ENCODE peak calls at places on chromosomes 11 and 22, in four cellular contexts. Z, V, S and C are unnamed samples.

GRCh38 chr11:114610984-114611944 is 15.7 kb upstream of the NXPE4 start:
- DNase-seq in V (no peak), Z (no peak), S (no peak), C (no peak)

GRCh38 chr22:40714514-40714966 is 35.3 kb downstream of the MCHR1 start:
- DNase-seq in Z (peak), S (no peak), V (peak), C (no peak)

GRCh38 chr22:21000987-21001600 is 824 bp downstream of the THAP7 start:
- DNase-seq in V (no peak), S (no peak), Z (no peak), C (no peak)

GRCh38 chr22:24181088-24181995 is at the start of gene SUSD2:
- DNase-seq in V (no peak), S (peak), Z (no peak), C (peak)

GRCh38 chr11:35838071-35838470 is 105.8 kb upstream of the LDLRAD3 start:
- DNase-seq in Z (no peak), V (no peak), S (no peak), C (no peak)

GRCh38 chr22:42549329-42550060 is 4.3 kb upstream of the SERHL2 start:
- DNase-seq in S (no peak), V (no peak), Z (no peak), C (no peak)

GRCh38 chr11:3942160-3942955 is 86.9 kb downstream of the STIM1 start:
- DNase-seq in S (no peak), Z (no peak), V (no peak), C (no peak)

GRCh38 chr11:81432333-81432732 is 1301.3 kb downstream of the FAM181B start:
- DNase-seq in V (no peak), S (no peak), Z (no peak), C (no peak)

GRCh38 chr11:3685923-3686322 is 14.7 kb upstream of the CHRNA10 start:
- DNase-seq in V (no peak), S (no peak), Z (no peak), C (no peak)

GRCh38 chr22:29521526-29521925 is 32.0 kb downstream of the THOC5 start:
- DNase-seq in Z (no peak), S (no peak), V (no peak), C (no peak)

GRCh38 chr11:67267188-67268035 is 1.1 kb downstream of the GRK2 start:
- DNase-seq in S (peak), V (no peak), Z (no peak), C (no peak)

GRCh38 chr11:75939992-75940391 is 125.0 kb downstream of the UVRAG start:
- DNase-seq in S (no peak), V (no peak), Z (no peak), C (no peak)

GRCh38 chr22:36379593-36380361 is 8.0 kb downstream of the MYH9 start:
- DNase-seq in S (no peak), Z (no peak), V (no peak), C (no peak)

GRCh38 chr11:70618471-70619101 is 220.3 kb downstream of the CTTN start:
- DNase-seq in Z (no peak), V (no peak), S (no peak), C (no peak)

GRCh38 chr11:40388097-40388818 is 1071.2 kb downstream of the LRRC4C start:
- DNase-seq in S (no peak), V (no peak), Z (peak), C (no peak)

GRCh38 chr11:67254768-67255167 is 11.5 kb upstream of the GRK2 start:
- DNase-seq in Z (no peak), V (no peak), S (no peak), C (no peak)

GRCh38 chr11:20089796-20090653 is 70.2 kb downstream of the DBX1 start:
- DNase-seq in Z (no peak), V (no peak), S (no peak), C (no peak)

GRCh38 chr11:65662247-65662801 is 392 bp downstream of the RELA start:
- DNase-seq in Z (no peak), V (no peak), S (no peak), C (no peak)

GRCh38 chr11:117824571-117825537 is at the start of gene FXYD2:
- DNase-seq in Z (no peak), S (peak), V (no peak), C (peak)

GRCh38 chr11:64759131-64759721 is 548 bp downstream of the PYGM start:
- DNase-seq in V (no peak), S (peak), Z (no peak), C (no peak)

GRCh38 chr22:37163618-37164534 is 14.2 kb upstream of the IL2RB start:
- DNase-seq in V (no peak), S (peak), Z (no peak), C (peak)

GRCh38 chr22:21834869-21835268 is 32.6 kb downstream of the MAPK1 start:
- DNase-seq in V (no peak), S (no peak), Z (no peak), C (no peak)

GRCh38 chr22:47710135-47710534 is 947.7 kb downstream of the TBC1D22A start:
- DNase-seq in S (no peak), V (no peak), Z (no peak), C (no peak)

GRCh38 chr11:103234974-103235373 is 125.7 kb downstream of the DYNC2H1 start:
- DNase-seq in Z (no peak), V (no peak), S (no peak), C (no peak)

GRCh38 chr11:113974741-113975470 is at the start of gene HTR3A:
- DNase-seq in S (peak), Z (no peak), V (no peak), C (peak)